ENCODE peak calls at places on chromosomes 16 and 17, in nine cellular contexts. H is GM12878, V is transverse colon, K is prostate gland, L is K562, J is HCT116, U is breast epithelium, E is sigmoid colon, R is H1. Z is an unnamed sample.

GRCh38 chr16:71627631-71628236 is 1.8 kb downstream of the MARVELD3 start:
- DNase-seq in H (no peak), V (peak; percentile 28), K (no peak), L (peak; percentile 31), J (no peak), U (no peak), E (no peak), R (no peak), Z (no peak)

GRCh38 chr17:49935526-49936210 is 33.3 kb upstream of the DLX4 start:
- DNase-seq in H (no peak), V (no peak), K (no peak), L (no peak), J (no peak), U (no peak), E (no peak), R (no peak), Z (no peak)

GRCh38 chr17:77320046-77320445 is 179.3 kb downstream of the SEC14L1 start:
- DNase-seq in H (no peak), V (peak; percentile 32), K (no peak), L (no peak), J (no peak), U (no peak), E (peak; percentile 84), R (no peak), Z (no peak)

GRCh38 chr16:85395207-85395912 is 217.8 kb upstream of the GSE1 start:
- DNase-seq in H (peak; percentile 24), V (peak; percentile 67), K (peak; percentile 72), L (peak; percentile 79), J (peak; percentile 92), U (no peak), E (peak; percentile 97), R (peak; percentile 49), Z (no peak)

GRCh38 chr17:38455288-38455915 is 27.1 kb downstream of the ARHGAP23 start:
- DNase-seq in H (no peak), V (no peak), K (peak; percentile 27), L (no peak), J (no peak), U (no peak), E (no peak), R (no peak), Z (no peak)

GRCh38 chr16:56960681-56961281 is 969 bp upstream of the CETP start:
- DNase-seq in H (no peak), V (no peak), K (no peak), L (no peak), J (no peak), U (no peak), E (no peak), R (no peak), Z (no peak)

GRCh38 chr16:51418258-51418657 is 267.2 kb upstream of the SALL1 start:
- DNase-seq in H (no peak), V (no peak), K (no peak), L (no peak), J (no peak), U (no peak), E (no peak), R (no peak), Z (no peak)

GRCh38 chr16:17391715-17392114 is 79.0 kb downstream of the XYLT1 start:
- DNase-seq in H (no peak), V (no peak), K (no peak), L (no peak), J (no peak), U (no peak), E (no peak), R (no peak), Z (no peak)

GRCh38 chr16:53100889-53101288 is 46.1 kb downstream of the CHD9 start:
- DNase-seq in H (no peak), V (no peak), K (peak; percentile 27), L (no peak), J (no peak), U (no peak), E (no peak), R (no peak), Z (no peak)

GRCh38 chr17:40564883-40565744 is at the start of gene CCR7:
- DNase-seq in H (no peak), V (peak; percentile 58), K (no peak), L (peak; percentile 68), J (no peak), U (no peak), E (no peak), R (no peak), Z (no peak)

GRCh38 chr17:3964203-3965122 is at the start of gene ATP2A3:
- DNase-seq in H (no peak), V (peak; percentile 78), K (no peak), L (peak; percentile 76), J (no peak), U (no peak), E (no peak), R (peak; percentile 73), Z (no peak)

GRCh38 chr16:56424404-56424765 is 960 bp downstream of the AMFR start:
- DNase-seq in H (no peak), V (no peak), K (no peak), L (no peak), J (no peak), U (no peak), E (no peak), R (no peak), Z (no peak)

GRCh38 chr16:19850131-19850817 is 34.4 kb downstream of the GPRC5B start:
- DNase-seq in H (no peak), V (no peak), K (no peak), L (no peak), J (no peak), U (no peak), E (peak; percentile 13), R (no peak), Z (no peak)

GRCh38 chr16:82405696-82406095 is 221.1 kb upstream of the CDH13 start:
- DNase-seq in H (no peak), V (no peak), K (no peak), L (no peak), J (no peak), U (no peak), E (no peak), R (no peak), Z (no peak)

GRCh38 chr17:75622071-75622470 is 11.2 kb upstream of the SMIM5 start:
- DNase-seq in H (no peak), V (no peak), K (no peak), L (peak; percentile 39), J (no peak), U (no peak), E (no peak), R (no peak), Z (no peak)

GRCh38 chr17:75623386-75623785 is 9.8 kb upstream of the SMIM5 start:
- DNase-seq in H (no peak), V (no peak), K (no peak), L (no peak), J (no peak), U (no peak), E (no peak), R (no peak), Z (no peak)

GRCh38 chr17:75624714-75625345 is 8.4 kb upstream of the SMIM5 start:
- DNase-seq in H (no peak), V (no peak), K (no peak), L (no peak), J (no peak), U (no peak), E (no peak), R (no peak), Z (no peak)

GRCh38 chr17:75624021-75624420 is 9.2 kb upstream of the SMIM5 start:
- DNase-seq in H (no peak), V (no peak), K (no peak), L (no peak), J (no peak), U (no peak), E (no peak), R (no peak), Z (no peak)

GRCh38 chr17:75622771-75623273 is 10.4 kb upstream of the SMIM5 start:
- DNase-seq in H (no peak), V (no peak), K (no peak), L (no peak), J (no peak), U (no peak), E (no peak), R (no peak), Z (no peak)
- H3K27ac ChIP-seq in H (no peak overlapping the region), V (no peak overlapping the region), K (no peak overlapping the region), L (no peak overlapping the region), J (no peak overlapping the region), U (no peak overlapping the region), E (no peak overlapping the region), R (no peak overlapping the region), Z (no peak overlapping the region)

DNA sequence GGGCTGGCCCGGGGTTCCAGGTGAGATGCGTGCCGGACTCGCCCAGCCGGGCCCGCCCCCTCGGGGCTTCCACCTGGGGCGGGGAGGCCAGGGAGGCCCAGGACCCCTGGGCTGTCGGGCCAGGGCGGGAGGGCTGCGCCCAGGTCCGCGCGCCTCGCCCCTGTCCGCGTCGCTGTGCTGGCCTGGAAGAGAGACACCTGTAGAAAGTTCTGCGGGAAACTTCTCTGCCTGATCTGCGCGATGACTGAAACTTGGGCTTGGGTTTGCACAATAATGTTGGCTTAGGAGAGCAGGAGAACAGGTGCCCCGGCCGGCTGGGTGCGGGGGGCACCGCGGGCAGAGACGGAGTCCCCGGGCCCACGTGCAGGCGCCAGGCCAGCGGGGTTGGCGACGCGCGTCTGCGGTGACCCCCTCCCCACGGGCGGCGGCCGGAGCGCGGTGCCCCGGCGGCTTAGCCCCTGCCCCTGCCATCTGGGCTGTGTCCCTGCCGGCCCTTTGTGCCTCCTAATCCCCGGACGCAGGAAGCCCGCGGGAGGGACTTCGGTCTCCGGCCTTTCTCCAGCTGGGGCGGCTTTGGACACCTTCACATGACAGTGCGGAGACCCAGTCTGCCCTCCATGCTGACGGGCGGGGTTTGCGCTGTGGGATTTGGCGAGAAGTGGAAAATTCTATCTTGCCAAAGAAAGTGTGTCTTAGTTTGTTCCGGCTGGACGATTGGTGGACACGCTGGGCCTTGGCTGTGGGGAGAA is 483 bp downstream of the LLGL2 start:
- DNase-seq in H (no peak), V (peak; percentile 45), K (no peak), L (no peak), J (no peak), U (no peak), E (no peak), R (peak; percentile 66), Z (no peak)
- H3K4me3 ChIP-seq in H (peak overlapping the region; percentile 84), V (peak overlapping the region; percentile 65), K (peak overlapping the region; percentile 74), L (peak overlapping the region; percentile 94), J (peak overlapping the region; percentile 68), U (peak overlapping the region; percentile 70), E (peak overlapping the region; percentile 71), R (peak overlapping the region; percentile 53), Z (peak overlapping the region; percentile 79)

DNA sequence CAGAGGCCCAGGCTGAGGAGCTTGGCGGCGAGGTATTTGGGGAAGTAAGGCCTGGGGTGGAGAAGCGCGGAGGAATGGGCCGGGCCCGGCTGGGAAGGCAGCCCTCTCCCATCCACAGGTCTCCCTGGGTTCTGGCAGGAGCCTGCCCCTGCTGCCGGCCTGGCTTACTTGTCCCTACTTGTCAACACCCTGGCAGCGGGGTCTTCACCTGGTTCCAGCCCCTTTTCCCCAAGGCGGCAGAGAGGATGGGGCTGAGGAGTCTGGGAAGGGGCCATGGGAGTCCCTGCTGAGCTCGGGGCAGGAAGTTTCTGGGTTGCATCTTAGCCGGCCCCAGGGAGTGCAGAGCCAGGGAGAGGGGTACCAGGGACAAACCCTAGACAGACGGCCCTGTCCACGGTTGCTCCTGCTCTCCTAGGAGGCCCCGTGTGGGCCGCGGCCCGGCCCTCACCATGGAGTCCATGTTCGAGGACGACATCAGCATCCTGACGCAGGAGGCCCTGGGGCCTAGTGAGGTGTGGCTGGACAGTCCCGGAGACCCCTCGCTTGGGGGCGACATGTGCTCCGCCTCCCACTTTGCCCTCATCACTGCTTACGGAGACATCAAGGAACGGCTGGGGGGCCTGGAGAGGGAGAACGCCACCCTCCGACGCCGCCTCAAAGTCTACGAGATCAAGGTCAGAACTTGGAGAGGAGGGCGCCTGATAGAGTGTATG is 1.9 kb downstream of the TBKBP1 start:
- DNase-seq in H (no peak), V (no peak), K (no peak), L (no peak), J (no peak), U (no peak), E (peak; percentile 62), R (peak; percentile 57), Z (no peak)
- TF ChIP-seq POLR2AphosphoS5 in H (no peak), V (no peak), K (no peak), L (no peak), J (no peak), U (no peak), E (no peak), R (no peak), Z (no peak)

GRCh38 chr17:78727057-78727456 is 55.0 kb downstream of the CYTH1 start:
- DNase-seq in H (no peak), V (no peak), K (no peak), L (no peak), J (no peak), U (no peak), E (no peak), R (no peak), Z (no peak)
- H3K27ac ChIP-seq in H (peak overlapping the region; percentile 74), V (no peak overlapping the region), K (no peak overlapping the region), L (no peak overlapping the region), J (no peak overlapping the region), U (no peak overlapping the region), E (no peak overlapping the region), R (no peak overlapping the region), Z (no peak overlapping the region)